ENCODE peak calls at places on chromosomes 5 and 9, in six cellular contexts. K is GM12865, F is A549, A is right atrium auricular region, L is dorsolateral prefrontal cortex, C is uterus. U is an unnamed sample.

GRCh38 chr5:60522299-60522915 is 177.6 kb downstream of the DEPDC1B start:
- DNase-seq in K (peak; percentile 83), F (no peak), A (no peak), L (no peak), C (no peak), U (no peak)

GRCh38 chr5:103587185-103587748 is 24.7 kb upstream of the NUDT12 start:
- DNase-seq in K (no peak), F (peak; percentile 20), A (no peak), L (no peak), C (no peak), U (no peak)

GRCh38 chr5:153480401-153480800 is 10.1 kb upstream of the GRIA1 start:
- DNase-seq in K (peak; percentile 76), F (no peak), A (no peak), L (no peak), C (no peak), U (no peak)

GRCh38 chr9:2140600-2141223 is 125.6 kb downstream of the SMARCA2 start:
- DNase-seq in K (no peak), F (no peak), A (no peak), L (no peak), C (no peak), U (no peak)

GRCh38 chr5:137146402-137146889 is 352.7 kb downstream of the SPOCK1 start:
- DNase-seq in K (no peak), F (peak; percentile 66), A (peak; percentile 81), L (no peak), C (peak; percentile 52), U (no peak)

GRCh38 chr5:103475629-103476240 is 86.9 kb downstream of the NUDT12 start:
- DNase-seq in K (peak; percentile 47), F (peak; percentile 50), A (no peak), L (no peak), C (no peak), U (peak; percentile 31)

GRCh38 chr5:179624841-179625271 is 1.4 kb upstream of the HNRNPH1 start:
- DNase-seq in K (no peak), F (no peak), A (no peak), L (peak; percentile 31), C (no peak), U (no peak)

GRCh38 chr5:180178516-180179398 is 30.3 kb downstream of the RASGEF1C start:
- DNase-seq in K (no peak), F (no peak), A (peak; percentile 46), L (no peak), C (no peak), U (no peak)

GRCh38 chr5:173138707-173139106 is 5.6 kb upstream of the BNIP1 start:
- DNase-seq in K (no peak), F (no peak), A (no peak), L (no peak), C (no peak), U (no peak)

GRCh38 chr5:172805736-172806255 is 28.3 kb upstream of the ERGIC1 start:
- DNase-seq in K (no peak), F (no peak), A (no peak), L (no peak), C (no peak), U (no peak)

GRCh38 chr5:74762599-74762998 is 4.3 kb downstream of the GFM2 start:
- DNase-seq in K (no peak), F (peak; percentile 61), A (no peak), L (no peak), C (no peak), U (no peak)

GRCh38 chr5:141683596-141684161 is 1.6 kb upstream of the ARAP3 start:
- DNase-seq in K (no peak), F (no peak), A (no peak), L (no peak), C (no peak), U (no peak)

GRCh38 chr5:7714119-7714518 is 136.8 kb downstream of the CFAP90 start:
- DNase-seq in K (no peak), F (no peak), A (no peak), L (no peak), C (no peak), U (no peak)

GRCh38 chr5:29230526-29231050 is 1962.9 kb upstream of the CDH6 start:
- DNase-seq in K (no peak), F (no peak), A (no peak), L (no peak), C (no peak), U (no peak)

GRCh38 chr5:138651767-138652117 is 76.5 kb upstream of the HSPA9 start:
- DNase-seq in K (no peak), F (no peak), A (no peak), L (no peak), C (no peak), U (no peak)

GRCh38 chr5:83742089-83742488 is 21.4 kb upstream of the HAPLN1 start:
- DNase-seq in K (no peak), F (no peak), A (no peak), L (no peak), C (no peak), U (no peak)

GRCh38 chr5:19143935-19144334 is 844.1 kb downstream of the CDH18 start:
- DNase-seq in K (no peak), F (no peak), A (no peak), L (no peak), C (no peak), U (no peak)

GRCh38 chr9:130443840-130444492 is 795 bp upstream of the ASS1 start:
- DNase-seq in K (no peak), F (no peak), A (peak; percentile 67), L (no peak), C (peak; percentile 69), U (no peak)

GRCh38 chr9:136326061-136326776 is 1.1 kb upstream of the GPSM1 start:
- DNase-seq in K (no peak), F (no peak), A (no peak), L (no peak), C (no peak), U (no peak)

GRCh38 chr9:129944501-129945116 is 98.4 kb downstream of the FNBP1 start:
- DNase-seq in K (no peak), F (no peak), A (peak; percentile 57), L (no peak), C (no peak), U (no peak)

GRCh38 chr9:109973336-109973735 is 193.3 kb downstream of the PALM2AKAP2 start:
- DNase-seq in K (peak; percentile 35), F (no peak), A (no peak), L (no peak), C (no peak), U (no peak)

GRCh38 chr9:109974143-109974917 is 194.3 kb downstream of the PALM2AKAP2 start:
- DNase-seq in K (peak; percentile 96), F (no peak), A (no peak), L (no peak), C (no peak), U (no peak)

GRCh38 chr9:109971226-109971625 is 191.2 kb downstream of the PALM2AKAP2 start:
- DNase-seq in K (no peak), F (no peak), A (no peak), L (no peak), C (no peak), U (no peak)

GRCh38 chr9:109974918-109975276 is 194.9 kb downstream of the PALM2AKAP2 start:
- DNase-seq in K (no peak), F (no peak), A (no peak), L (no peak), C (no peak), U (no peak)

GRCh38 chr9:109972026-109973005 is 192.3 kb downstream of the PALM2AKAP2 start:
- DNase-seq in K (peak; percentile 84), F (no peak), A (no peak), L (no peak), C (no peak), U (no peak)
- TF ChIP-seq CTCF in K (peak; percentile 53), F (no peak), A (no peak), L (no peak), C (no peak), U (no peak)

DNA sequence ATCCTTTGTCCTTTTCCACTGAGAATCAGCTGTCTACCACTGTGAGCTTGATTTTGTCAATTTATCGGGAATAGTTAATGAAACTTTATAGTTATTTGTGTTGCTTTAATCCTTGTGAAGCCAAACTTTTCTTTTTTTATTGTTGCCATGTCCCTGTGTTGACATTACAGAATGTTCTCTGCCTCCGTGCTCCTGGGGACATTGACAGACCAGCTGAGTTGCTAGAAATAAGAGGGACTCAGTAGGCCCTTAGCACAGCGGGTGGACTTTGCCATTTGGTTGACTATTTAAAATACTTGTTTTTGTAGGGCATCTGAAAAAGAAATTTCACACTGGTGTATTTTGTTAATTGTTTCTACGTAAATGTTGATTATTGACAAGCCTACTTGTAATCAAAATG is 70.5 kb downstream of the IL31RA start:
- DNase-seq in K (no peak), F (no peak), A (peak; percentile 26), L (no peak), C (no peak), U (no peak)
- H3K4me3 ChIP-seq in K (no peak overlapping the region), F (no peak overlapping the region), A (no peak overlapping the region), L (no peak overlapping the region), C (no peak overlapping the region), U (no peak overlapping the region)

DNA sequence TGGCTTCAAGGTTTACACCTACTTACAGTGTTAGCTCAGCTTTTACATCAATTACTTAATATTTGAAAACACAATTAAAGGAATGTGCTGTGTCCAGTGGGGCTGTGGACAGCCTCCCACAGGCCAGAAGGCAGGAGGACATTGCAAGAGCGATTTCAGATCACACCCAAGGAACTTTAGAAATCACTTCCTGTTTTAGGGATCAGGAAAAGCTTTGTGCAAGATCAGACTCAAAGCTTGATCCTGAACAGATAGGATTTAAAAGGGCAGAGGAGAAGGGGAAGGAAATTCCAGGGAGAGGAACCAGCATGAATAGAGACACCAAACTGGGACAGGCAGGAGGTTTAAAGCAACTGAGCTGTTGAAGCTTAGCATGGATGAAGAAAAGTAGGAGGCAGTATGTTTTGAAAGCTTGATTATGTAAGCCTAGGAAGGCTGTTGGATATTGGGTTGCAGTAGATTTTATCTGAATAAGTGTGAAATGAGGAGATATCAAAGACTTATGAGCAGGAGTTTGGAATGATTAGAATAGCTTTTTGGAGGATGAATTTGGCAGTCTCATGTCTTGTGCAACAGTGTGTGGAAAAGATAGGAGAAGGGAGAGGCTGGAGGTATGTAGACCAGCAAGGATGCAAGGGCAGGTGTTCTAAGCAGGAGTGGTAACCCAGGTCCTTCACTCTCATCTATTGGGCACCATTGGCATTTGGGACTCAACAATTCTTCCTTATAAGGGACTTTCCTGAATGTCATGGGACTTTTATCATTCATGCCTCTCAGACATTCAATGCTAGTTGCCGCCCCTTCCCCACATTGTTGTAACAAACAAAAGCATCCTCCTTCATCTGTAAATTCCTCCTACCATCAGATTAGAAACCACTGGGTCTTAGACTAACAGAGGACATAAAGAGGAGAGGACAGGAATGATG is 123.5 kb downstream of the TARS1 start:
- DNase-seq in K (no peak), F (no peak), A (no peak), L (no peak), C (no peak), U (no peak)
- TF ChIP-seq CTCF in K (no peak), F (no peak), A (no peak), L (no peak), C (no peak), U (no peak)

GRCh38 chr5:43016217-43016779 is 23.8 kb downstream of the ANXA2R start:
- DNase-seq in K (no peak), F (no peak), A (no peak), L (no peak), C (no peak), U (no peak)
- H3K4me3 ChIP-seq in K (no peak overlapping the region), F (no peak overlapping the region), A (no peak overlapping the region), L (no peak overlapping the region), C (no peak overlapping the region), U (no peak overlapping the region)

U was measured in LNCaP clone FGC.